ENCODE peak calls at places on chromosomes 16 and 17, in seven cellular contexts. P is ovary; O is CD8-positive, alpha-beta T cell; K is mammary epithelial cell; T is body of pancreas; R is hepatocyte; U is uterus. S is an unnamed sample. For H3K27me3, the result is how much of the 10 kb centered on the place peaks cover.

GRCh38 chr17:40316571-40317344 is 7.8 kb downstream of the RARA start:
- DNase-seq in T (peak), U (peak), O (no peak), P (peak), K (peak), R (peak), S (peak)

GRCh38 chr17:80604007-80604728 is 59.5 kb downstream of the RPTOR start:
- DNase-seq in T (no peak), P (no peak), K (no peak), R (no peak), O (no peak), U (no peak), S (no peak)

GRCh38 chr16:4231367-4231766 is 10.5 kb downstream of the SRL start:
- DNase-seq in P (no peak), O (no peak), T (no peak), U (no peak), R (no peak), K (no peak), S (no peak)

GRCh38 chr17:76376318-76377133 is 7.9 kb upstream of the SPHK1 start:
- DNase-seq in R (no peak), P (no peak), T (peak), O (no peak), U (no peak), K (no peak), S (no peak)

GRCh38 chr17:69898606-69899005 is 176.4 kb upstream of the KCNJ16 start:
- DNase-seq in K (no peak), O (no peak), P (no peak), U (no peak), R (no peak), T (no peak), S (no peak)

GRCh38 chr16:87231295-87231694 is 85.9 kb downstream of the C16orf95 start:
- DNase-seq in P (no peak), T (no peak), K (no peak), O (no peak), U (no peak), R (no peak), S (no peak)

GRCh38 chr16:19400709-19401108 is 17.0 kb upstream of the TMC5 start:
- DNase-seq in U (no peak), P (no peak), R (no peak), O (no peak), K (no peak), T (peak), S (no peak)

GRCh38 chr16:59566446-59566845 is 832.3 kb upstream of the GOT2 start:
- DNase-seq in R (no peak), K (no peak), T (no peak), O (no peak), U (no peak), P (no peak), S (no peak)

GRCh38 chr17:74754832-74755231 is 6.4 kb downstream of the NHERF1 start:
- DNase-seq in O (no peak), K (no peak), R (no peak), U (no peak), T (no peak), P (no peak), S (no peak)

DNA sequence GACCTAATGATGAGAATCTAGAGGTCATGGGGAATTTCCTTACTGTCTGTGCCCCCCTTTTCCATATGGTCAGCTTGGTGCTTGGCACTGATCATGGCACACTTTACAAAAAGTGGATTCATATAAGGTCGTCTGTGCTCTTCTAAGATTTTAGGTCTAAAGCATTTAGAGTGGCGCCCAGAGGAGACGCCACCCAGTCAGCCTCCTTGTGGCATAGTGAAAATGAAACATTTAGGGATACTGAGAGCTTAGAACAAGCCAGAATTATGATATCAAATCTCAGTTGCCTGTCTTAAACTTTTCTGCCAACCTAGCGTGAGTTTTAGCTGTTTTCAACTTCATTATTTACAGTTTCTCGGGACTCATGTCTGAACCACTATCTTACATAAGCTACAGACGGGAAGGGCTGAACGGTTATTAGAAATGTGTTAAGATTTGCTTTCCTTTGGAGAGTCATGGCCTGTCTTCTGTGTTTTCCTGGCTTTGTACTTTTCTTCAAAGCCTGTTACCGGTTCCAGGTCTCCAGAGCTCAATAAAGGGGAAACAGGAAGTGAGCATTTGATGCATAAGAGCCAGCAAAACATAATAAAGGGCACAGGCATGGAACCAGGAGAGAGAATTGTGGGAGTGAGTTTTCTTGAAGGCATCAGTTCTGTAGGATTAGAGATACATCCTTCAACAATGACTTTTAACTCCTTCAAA is 13.7 kb downstream of the ZNRF1 start:
- DNase-seq in R (no peak), P (no peak), O (no peak), U (no peak), T (no peak), K (no peak), S (no peak)
- H3K4me3 ChIP-seq in R (no peak), P (no peak), O (no peak), U (no peak), T (no peak), K (peak), S (no peak)

GRCh38 chr17:3536736-3537135 is 20.9 kb downstream of the TRPV3 start:
- DNase-seq in U (no peak), R (no peak), P (no peak), O (no peak), T (no peak), K (no peak), S (no peak)
- H3K27me3 ChIP-seq in U (under half), R (under half), P (under half), O (under half), T (under half), K (under half), S (under half)

GRCh38 chr17:57404073-57404472 is 147.8 kb downstream of the MSI2 start:
- DNase-seq in U (no peak), R (no peak), O (no peak), P (no peak), K (no peak), T (no peak), S (no peak)
- TF ChIP-seq CTCF in U (no peak), R (no peak), O (no peak), P (no peak), K (no peak), T (no peak), S (peak)

GRCh38 chr16:50272111-50272571 is 5.8 kb downstream of the ADCY7 start:
- DNase-seq in O (no peak), T (no peak), R (no peak), K (no peak), P (peak), U (no peak), S (no peak)
- H3K4me3 ChIP-seq in O (peak), T (no peak), R (no peak), K (no peak), P (no peak), U (no peak), S (no peak)

DNA sequence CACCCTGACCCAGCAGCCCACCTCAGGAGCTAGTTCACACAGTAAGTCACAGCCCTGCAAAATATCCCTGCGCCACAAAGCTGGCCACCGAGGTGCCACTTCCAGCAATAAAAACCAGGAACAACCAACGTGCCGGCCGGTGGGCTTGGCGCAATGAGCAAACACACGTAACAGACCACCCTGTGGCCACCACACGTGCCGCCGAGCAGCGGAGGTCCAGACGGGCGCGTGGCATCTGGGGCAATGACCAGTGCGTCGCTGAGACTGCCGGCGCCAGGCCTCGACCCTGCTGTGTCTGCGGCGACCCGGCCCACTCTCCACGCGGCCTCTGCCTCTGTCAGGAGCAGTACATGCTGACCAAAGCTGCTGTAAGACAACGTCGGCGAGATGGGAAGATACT is 31.5 kb downstream of the LMF1 start:
- DNase-seq in T (no peak), R (no peak), U (no peak), K (no peak), O (no peak), P (no peak), S (no peak)
- H3K27me3 ChIP-seq in T (under half), R (under half), U (under half), K (under half), O (under half), P (under half), S (under half)

DNA sequence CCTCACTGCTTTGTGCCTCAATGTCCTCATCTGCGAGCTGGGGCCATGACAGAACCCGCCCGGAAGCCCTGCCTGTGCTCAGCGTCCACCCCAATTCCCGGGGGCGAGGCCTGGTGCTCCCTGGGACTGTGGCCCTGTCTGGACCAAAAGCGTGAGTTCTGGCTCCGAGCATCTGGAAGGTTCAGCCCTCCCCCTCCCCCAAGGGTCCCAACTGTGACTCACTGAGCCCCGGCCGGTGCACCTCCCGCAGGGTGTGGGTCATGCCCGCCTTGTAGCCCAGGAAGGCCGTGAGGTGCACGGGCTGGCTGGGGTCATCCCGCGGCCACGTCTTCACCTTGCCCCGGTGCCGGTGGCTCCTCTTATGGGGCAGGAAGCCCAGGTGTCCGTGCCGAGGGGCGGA is 755 bp downstream of the RPL3L start:
- DNase-seq in R (peak), U (no peak), K (no peak), T (no peak), P (no peak), O (no peak), S (no peak)
- TF ChIP-seq CTCF in R (no peak), U (no peak), K (no peak), T (no peak), P (no peak), O (no peak), S (no peak)

GRCh38 chr17:49369089-49369488 is 7.0 kb upstream of the ZNF652 start:
- DNase-seq in K (no peak), T (no peak), O (no peak), U (no peak), P (no peak), R (no peak), S (no peak)

GRCh38 chr17:49373115-49373514 is 11.1 kb upstream of the ZNF652 start:
- DNase-seq in P (no peak), K (no peak), O (no peak), U (no peak), T (no peak), R (no peak), S (no peak)

GRCh38 chr17:49369760-49370159 is 7.7 kb upstream of the ZNF652 start:
- DNase-seq in K (no peak), R (no peak), O (no peak), U (no peak), T (no peak), P (no peak), S (no peak)

GRCh38 chr17:49372428-49372827 is 10.4 kb upstream of the ZNF652 start:
- DNase-seq in O (no peak), R (no peak), U (no peak), K (no peak), T (no peak), P (no peak), S (no peak)

GRCh38 chr17:49371178-49371834 is 9.3 kb upstream of the ZNF652 start:
- DNase-seq in T (no peak), K (no peak), O (no peak), P (no peak), R (no peak), U (no peak), S (peak)
- H3K4me3 ChIP-seq in T (no peak), K (no peak), O (no peak), P (no peak), R (no peak), U (no peak), S (no peak)

GRCh38 chr16:48062681-48063080 is 93.1 kb downstream of the ABCC12 start:
- DNase-seq in K (no peak), O (no peak), U (no peak), P (no peak), T (no peak), R (no peak), S (no peak)
- H3K27me3 ChIP-seq in K (under half), O (under half), U (under half), P (under half), T (under half), R (under half), S (under half)

S was measured in bronchial epithelial cell.